ENCODE peak calls at places on chromosomes 12 and 14, in ten cellular contexts. R, V, K, W, Y, A, O, N, G and P are unnamed samples.

GRCh38 chr12:51216652-51217051 is 1.2 kb downstream of the POU6F1 start:
- DNase-seq in W (no peak), A (no peak), N (no peak), Y (no peak), R (no peak), G (no peak), O (no peak), V (no peak), K (no peak), P (no peak)

GRCh38 chr12:123398918-123399617 is 15.1 kb downstream of the KMT5A start:
- DNase-seq in O (no peak), A (no peak), K (no peak), G (no peak), Y (no peak), R (peak), N (peak), V (no peak), W (no peak), P (no peak)

GRCh38 chr14:44988694-44989093 is 26.7 kb downstream of the TOGARAM1 start:
- DNase-seq in O (no peak), V (no peak), G (no peak), A (no peak), K (no peak), R (peak), W (no peak), Y (no peak), N (no peak), P (no peak)

GRCh38 chr12:115507951-115508722 is 769.4 kb downstream of the MED13L start:
- DNase-seq in V (no peak), Y (no peak), K (no peak), O (no peak), G (no peak), N (peak), W (peak), A (no peak), R (no peak), P (no peak)

GRCh38 chr12:127619869-127620769 is 646.9 kb upstream of the TMEM132C start:
- DNase-seq in R (no peak), Y (no peak), N (no peak), O (no peak), K (no peak), A (no peak), V (no peak), G (no peak), W (no peak), P (no peak)

GRCh38 chr14:95248422-95248821 is 71.3 kb downstream of the CLMN start:
- DNase-seq in G (no peak), W (no peak), N (no peak), V (no peak), O (no peak), K (no peak), R (no peak), A (no peak), Y (no peak), P (no peak)

GRCh38 chr12:108119126-108119973 is 9.7 kb upstream of the WSCD2 start:
- DNase-seq in R (no peak), A (peak), G (no peak), N (no peak), W (no peak), V (peak), K (no peak), O (peak), Y (peak), P (no peak)

GRCh38 chr12:47307680-47308399 is 228.1 kb upstream of the AMIGO2 start:
- DNase-seq in K (peak), Y (peak), V (peak), O (peak), R (peak), A (peak), N (no peak), W (peak), G (peak), P (peak)

GRCh38 chr14:98685725-98686124 is 586.3 kb downstream of the BCL11B start:
- DNase-seq in V (no peak), G (no peak), N (no peak), R (no peak), W (peak), O (no peak), A (no peak), Y (no peak), K (no peak), P (no peak)

GRCh38 chr14:31286456-31287293 is 79.1 kb upstream of the HECTD1 start:
- DNase-seq in R (peak), W (no peak), O (peak), Y (peak), V (no peak), N (no peak), A (peak), K (no peak), G (no peak), P (no peak)

GRCh38 chr14:33331176-33331949 is 392.7 kb downstream of the NPAS3 start:
- DNase-seq in R (no peak), Y (no peak), V (no peak), A (no peak), N (no peak), W (no peak), K (no peak), G (no peak), O (no peak), P (no peak)

GRCh38 chr12:67795235-67795634 is 146.7 kb downstream of the DYRK2 start:
- DNase-seq in W (no peak), K (no peak), A (no peak), O (no peak), V (no peak), R (no peak), Y (peak), G (no peak), N (no peak), P (peak)

GRCh38 chr14:103308717-103309616 is 25.1 kb upstream of the EIF5 start:
- DNase-seq in G (no peak), A (no peak), W (no peak), K (no peak), V (no peak), R (no peak), N (no peak), Y (no peak), O (no peak), P (no peak)

GRCh38 chr12:51087818-51088217 is 4.4 kb upstream of the CSRNP2 start:
- DNase-seq in V (no peak), K (no peak), Y (no peak), W (no peak), O (peak), G (no peak), A (peak), R (no peak), N (no peak), P (no peak)

GRCh38 chr12:77124767-77125166 is 59.4 kb upstream of the E2F7 start:
- DNase-seq in O (no peak), N (no peak), G (no peak), R (no peak), W (no peak), V (no peak), K (no peak), Y (no peak), A (peak), P (no peak)

GRCh38 chr14:68172664-68173063 is 353.1 kb downstream of the RAD51B start:
- DNase-seq in A (no peak), N (no peak), V (no peak), K (no peak), W (no peak), Y (peak), G (no peak), O (no peak), R (no peak), P (no peak)

GRCh38 chr12:22231836-22232235 is 102.7 kb downstream of the ST8SIA1 start:
- DNase-seq in R (no peak), Y (no peak), K (peak), V (no peak), N (no peak), A (no peak), O (no peak), G (no peak), W (no peak), P (peak)

GRCh38 chr12:104057771-104058197 is 6.5 kb upstream of the HCFC2 start:
- DNase-seq in A (peak), G (no peak), N (no peak), V (no peak), K (peak), Y (peak), O (peak), R (peak), W (no peak), P (peak)

GRCh38 chr14:77707355-77707723 is 484 bp downstream of the ALKBH1 start:
- DNase-seq in A (peak), G (no peak), Y (peak), R (peak), V (no peak), O (peak), K (peak), W (no peak), N (peak), P (peak)

GRCh38 chr14:60349663-60350365 is 100.8 kb downstream of the PPM1A start:
- DNase-seq in A (peak), O (peak), R (peak), N (no peak), K (peak), W (peak), Y (peak), G (peak), V (peak), P (peak)

GRCh38 chr14:102891556-102891955 is 30.9 kb upstream of the AMN start:
- DNase-seq in Y (no peak), R (no peak), W (no peak), A (no peak), O (no peak), V (no peak), G (peak), N (no peak), K (no peak), P (peak)

GRCh38 chr12:80056845-80057244 is 42.5 kb upstream of the OTOGL start:
- DNase-seq in V (peak), N (no peak), A (no peak), O (no peak), Y (no peak), W (no peak), R (no peak), G (no peak), K (no peak), P (peak)

GRCh38 chr14:73988065-73988464 is 31.0 kb downstream of the ENTPD5 start:
- DNase-seq in Y (no peak), W (no peak), A (no peak), K (no peak), O (no peak), G (no peak), V (no peak), N (no peak), R (no peak), P (no peak)

GRCh38 chr14:100683578-100683977 is 43.1 kb upstream of the DLK1 start:
- DNase-seq in A (no peak), N (no peak), W (no peak), V (no peak), K (no peak), Y (no peak), G (no peak), R (no peak), O (no peak), P (no peak)

GRCh38 chr14:100308112-100308792 is 2.0 kb upstream of the SLC25A29 start:
- DNase-seq in K (no peak), V (no peak), G (no peak), Y (no peak), R (peak), A (no peak), W (no peak), N (no peak), O (no peak), P (no peak)

GRCh38 chr12:65532744-65533143 is 254.3 kb downstream of the MSRB3 start:
- DNase-seq in O (no peak), K (peak), G (peak), V (no peak), W (no peak), Y (peak), A (no peak), R (no peak), N (no peak), P (peak)

GRCh38 chr14:88166616-88167015 is 156.5 kb downstream of the KCNK10 start:
- DNase-seq in G (no peak), R (no peak), N (no peak), A (no peak), O (no peak), W (no peak), V (no peak), K (no peak), Y (peak), P (no peak)

GRCh38 chr14:69803753-69804152 is 6.7 kb upstream of the SLC10A1 start:
- DNase-seq in V (no peak), K (no peak), N (no peak), R (peak), W (no peak), A (no peak), G (no peak), O (no peak), Y (no peak), P (no peak)

GRCh38 chr12:52495385-52495784 is 2.3 kb upstream of the KRT6A start:
- DNase-seq in O (no peak), R (peak), K (peak), V (no peak), Y (peak), N (no peak), W (no peak), G (no peak), A (no peak), P (peak)

GRCh38 chr12:29510591-29511174 is 13.2 kb upstream of the OVCH1 start:
- DNase-seq in W (no peak), O (no peak), G (no peak), N (no peak), Y (no peak), V (no peak), A (no peak), R (no peak), K (no peak), P (no peak)

GRCh38 chr12:54368709-54369596 is 4.7 kb upstream of the GPR84 start:
- DNase-seq in O (peak), Y (peak), A (peak), W (peak), V (peak), N (peak), R (peak), G (peak), K (peak), P (peak)

GRCh38 chr14:88478931-88479330 is 75.9 kb downstream of the PTPN21 start:
- DNase-seq in N (no peak), A (no peak), O (no peak), V (no peak), Y (no peak), G (no peak), W (no peak), R (no peak), K (no peak), P (no peak)